ENCODE peak calls at places on chromosomes 11 and 22, in four cellular contexts. One of them, this sample, is unnamed.
A peak's percentile ranks its signal among the peaks of the same experiment; 100 is the strongest.

GRCh38 chr11:78420796-78421209 is 3.2 kb upstream of the GAB2 start:
- DNase-seq in neural progenitor cell: no peak
- DNase-seq in MM.1S: peak; percentile 65
- DNase-seq in PC-3: no peak
- DNase-seq in this sample: no peak

GRCh38 chr22:21933899-21934298 is 18.7 kb downstream of the PPM1F start:
- DNase-seq in neural progenitor cell: no peak
- DNase-seq in MM.1S: no peak
- DNase-seq in PC-3: no peak
- DNase-seq in this sample: no peak

GRCh38 chr22:47161631-47162030 is 399.2 kb downstream of the TBC1D22A start:
- DNase-seq in neural progenitor cell: no peak
- DNase-seq in MM.1S: no peak
- DNase-seq in PC-3: no peak
- DNase-seq in this sample: no peak

GRCh38 chr11:959608-960007 is 33.9 kb downstream of the AP2A2 start:
- DNase-seq in neural progenitor cell: no peak
- DNase-seq in MM.1S: no peak
- DNase-seq in PC-3: no peak
- DNase-seq in this sample: no peak

GRCh38 chr11:65739022-65739421 is 18.4 kb upstream of the RNASEH2C start:
- DNase-seq in neural progenitor cell: no peak
- DNase-seq in MM.1S: no peak
- DNase-seq in PC-3: no peak
- DNase-seq in this sample: no peak

GRCh38 chr11:130042093-130042591 is 27.6 kb upstream of the APLP2 start:
- DNase-seq in neural progenitor cell: no peak
- DNase-seq in MM.1S: no peak
- DNase-seq in PC-3: peak; percentile 97
- DNase-seq in this sample: no peak

GRCh38 chr22:21865041-21865440 is 2.4 kb downstream of the MAPK1 start:
- DNase-seq in neural progenitor cell: no peak
- DNase-seq in MM.1S: no peak
- DNase-seq in PC-3: peak; percentile 70
- DNase-seq in this sample: no peak

GRCh38 chr11:35723493-35724284 is 61.1 kb downstream of the TRIM44 start:
- DNase-seq in neural progenitor cell: no peak
- DNase-seq in MM.1S: no peak
- DNase-seq in PC-3: peak; percentile 52
- DNase-seq in this sample: no peak

GRCh38 chr11:112977620-112978212 is 16.5 kb downstream of the NCAM1 start:
- DNase-seq in neural progenitor cell: peak; percentile 44
- DNase-seq in MM.1S: no peak
- DNase-seq in PC-3: no peak
- DNase-seq in this sample: no peak

GRCh38 chr11:72006309-72007088 is 7.8 kb downstream of the IL18BP start:
- DNase-seq in neural progenitor cell: no peak
- DNase-seq in MM.1S: no peak
- DNase-seq in PC-3: no peak
- DNase-seq in this sample: no peak

GRCh38 chr11:45347343-45347742 is 61.2 kb upstream of the SYT13 start:
- DNase-seq in neural progenitor cell: peak; percentile 42
- DNase-seq in MM.1S: no peak
- DNase-seq in PC-3: no peak
- DNase-seq in this sample: no peak

GRCh38 chr11:107697291-107697690 is 14.6 kb downstream of the SLN start:
- DNase-seq in neural progenitor cell: no peak
- DNase-seq in MM.1S: no peak
- DNase-seq in PC-3: no peak
- DNase-seq in this sample: no peak

GRCh38 chr11:130215531-130216220 is 56.1 kb downstream of the ST14 start:
- DNase-seq in neural progenitor cell: no peak
- DNase-seq in MM.1S: no peak
- DNase-seq in PC-3: no peak
- DNase-seq in this sample: no peak

GRCh38 chr11:17906436-17906835 is 106.4 kb downstream of the SERGEF start:
- DNase-seq in neural progenitor cell: peak; percentile 75
- DNase-seq in MM.1S: no peak
- DNase-seq in PC-3: peak; percentile 28
- DNase-seq in this sample: no peak

GRCh38 chr11:116895053-116895757 is 57.8 kb upstream of the APOA1 start:
- DNase-seq in neural progenitor cell: peak; percentile 74
- DNase-seq in MM.1S: no peak
- DNase-seq in PC-3: no peak
- DNase-seq in this sample: no peak
- TF ChIP-seq CTCF in neural progenitor cell: peak; percentile 78
- TF ChIP-seq CTCF in MM.1S: peak; percentile 25
- TF ChIP-seq CTCF in PC-3: peak; percentile 37
- TF ChIP-seq CTCF in this sample: no peak

GRCh38 chr11:62881579-62882427 is 1.1 kb downstream of the SLC3A2 start:
- DNase-seq in neural progenitor cell: peak; percentile 92
- DNase-seq in MM.1S: peak; percentile 93
- DNase-seq in PC-3: peak; percentile 98
- DNase-seq in this sample: peak; percentile 95

GRCh38 chr11:62882428-62882742 is 1.7 kb downstream of the SLC3A2 start:
- DNase-seq in neural progenitor cell: no peak
- DNase-seq in MM.1S: no peak
- DNase-seq in PC-3: no peak
- DNase-seq in this sample: no peak

GRCh38 chr11:62879554-62879953 is 1.1 kb upstream of the SLC3A2 start:
- DNase-seq in neural progenitor cell: no peak
- DNase-seq in MM.1S: no peak
- DNase-seq in PC-3: no peak
- DNase-seq in this sample: no peak

GRCh38 chr11:62880231-62880802 is 379 bp upstream of the SLC3A2 start:
- DNase-seq in neural progenitor cell: no peak
- DNase-seq in MM.1S: no peak
- DNase-seq in PC-3: peak; percentile 91
- DNase-seq in this sample: peak; percentile 80

GRCh38 chr11:62880803-62881578 is at the start of gene SLC3A2:
- DNase-seq in neural progenitor cell: peak; percentile 93
- DNase-seq in MM.1S: peak; percentile 93
- DNase-seq in PC-3: peak; percentile 93
- DNase-seq in this sample: peak; percentile 85
- H3F3A ChIP-seq in neural progenitor cell: peaks cover 76% of the 10 kb centered on the region
- H3F3A ChIP-seq in MM.1S: peaks cover 50% of the 10 kb centered on the region
- H3F3A ChIP-seq in PC-3: peaks cover 12% of the 10 kb centered on the region
- H3F3A ChIP-seq in this sample: peaks cover 87% of the 10 kb centered on the region

GRCh38 chr11:58905141-58905715 is 34.1 kb upstream of the GLYATL1 start:
- DNase-seq in neural progenitor cell: peak; percentile 81
- DNase-seq in MM.1S: no peak
- DNase-seq in PC-3: peak; percentile 48
- DNase-seq in this sample: no peak
- H2AFZ ChIP-seq in neural progenitor cell: peak overlapping the region; percentile 77
- H2AFZ ChIP-seq in MM.1S: no peak overlapping the region
- H2AFZ ChIP-seq in PC-3: peak overlapping the region; percentile 76
- H2AFZ ChIP-seq in this sample: no peak overlapping the region

GRCh38 chr11:92306966-92307504 is 82.4 kb downstream of the FAT3 start:
- DNase-seq in neural progenitor cell: no peak
- DNase-seq in MM.1S: no peak
- DNase-seq in PC-3: no peak
- DNase-seq in this sample: no peak

GRCh38 chr11:92316410-92316809 is 91.8 kb downstream of the FAT3 start:
- DNase-seq in neural progenitor cell: no peak
- DNase-seq in MM.1S: no peak
- DNase-seq in PC-3: no peak
- DNase-seq in this sample: no peak

GRCh38 chr11:92308366-92308765 is 83.7 kb downstream of the FAT3 start:
- DNase-seq in neural progenitor cell: no peak
- DNase-seq in MM.1S: no peak
- DNase-seq in PC-3: no peak
- DNase-seq in this sample: no peak

GRCh38 chr11:92314499-92314898 is 89.9 kb downstream of the FAT3 start:
- DNase-seq in neural progenitor cell: no peak
- DNase-seq in MM.1S: no peak
- DNase-seq in PC-3: no peak
- DNase-seq in this sample: no peak

GRCh38 chr11:92311616-92312449 is 87.2 kb downstream of the FAT3 start:
- DNase-seq in neural progenitor cell: peak; percentile 39
- DNase-seq in MM.1S: no peak
- DNase-seq in PC-3: peak; percentile 31
- DNase-seq in this sample: no peak
- TF ChIP-seq CTCF in neural progenitor cell: peak; percentile 42
- TF ChIP-seq CTCF in MM.1S: no peak
- TF ChIP-seq CTCF in PC-3: peak; percentile 19
- TF ChIP-seq CTCF in this sample: no peak

GRCh38 chr11:122102426-122102825 is 13.6 kb downstream of the BLID start:
- DNase-seq in neural progenitor cell: no peak
- DNase-seq in MM.1S: no peak
- DNase-seq in PC-3: no peak
- DNase-seq in this sample: no peak
- H3F3A ChIP-seq in neural progenitor cell: peaks cover 10% of the 10 kb centered on the region
- H3F3A ChIP-seq in MM.1S: no peaks in the 10 kb centered on the region
- H3F3A ChIP-seq in PC-3: peaks cover 20% of the 10 kb centered on the region
- H3F3A ChIP-seq in this sample: no peaks in the 10 kb centered on the region

GRCh38 chr11:64566915-64567882 is 23.8 kb upstream of the SLC22A12 start:
- DNase-seq in neural progenitor cell: peak; percentile 67
- DNase-seq in MM.1S: no peak
- DNase-seq in PC-3: no peak
- DNase-seq in this sample: peak; percentile 19
- H2AFZ ChIP-seq in neural progenitor cell: peak overlapping the region; percentile 95
- H2AFZ ChIP-seq in MM.1S: peak overlapping the region; percentile 52
- H2AFZ ChIP-seq in PC-3: peak overlapping the region; percentile 52
- H2AFZ ChIP-seq in this sample: no peak overlapping the region

GRCh38 chr11:13043912-13044628 is 35.0 kb downstream of the RASSF10 start:
- DNase-seq in neural progenitor cell: no peak
- DNase-seq in MM.1S: no peak
- DNase-seq in PC-3: no peak
- DNase-seq in this sample: no peak
- TF ChIP-seq CTCF in neural progenitor cell: no peak
- TF ChIP-seq CTCF in MM.1S: no peak
- TF ChIP-seq CTCF in PC-3: no peak
- TF ChIP-seq CTCF in this sample: no peak

GRCh38 chr11:123062892-123063395 is 1.0 kb upstream of the HSPA8 start:
- DNase-seq in neural progenitor cell: no peak
- DNase-seq in MM.1S: no peak
- DNase-seq in PC-3: peak; percentile 33
- DNase-seq in this sample: no peak
- H3F3A ChIP-seq in neural progenitor cell: peaks cover 44% of the 10 kb centered on the region
- H3F3A ChIP-seq in MM.1S: peaks cover 44% of the 10 kb centered on the region
- H3F3A ChIP-seq in PC-3: peaks cover 43% of the 10 kb centered on the region
- H3F3A ChIP-seq in this sample: peaks cover 46% of the 10 kb centered on the region

GRCh38 chr11:2824851-2825250 is 60.7 kb downstream of the CDKN1C start:
- DNase-seq in neural progenitor cell: no peak
- DNase-seq in MM.1S: no peak
- DNase-seq in PC-3: no peak
- DNase-seq in this sample: no peak
- H2AFZ ChIP-seq in neural progenitor cell: no peak overlapping the region
- H2AFZ ChIP-seq in MM.1S: no peak overlapping the region
- H2AFZ ChIP-seq in PC-3: peak overlapping the region; percentile 76
- H2AFZ ChIP-seq in this sample: no peak overlapping the region

This sample was measured in PC-9.